ENCODE peak calls at places on chromosomes 12 and 14, in eight cellular contexts. Y, A, I, P, H, T, V and J are unnamed samples.
A peak's percentile ranks its signal among the peaks of the same experiment; 100 is the strongest.

GRCh38 chr12:48787791-48788521 is 933 bp downstream of the ADCY6 start:
- DNase-seq in Y (no peak), A (peak; percentile 46), I (no peak), P (no peak), H (no peak), T (no peak), V (no peak), J (no peak)

GRCh38 chr14:84237881-84238280 is 1292.1 kb upstream of the FLRT2 start:
- DNase-seq in Y (no peak), A (no peak), I (no peak), P (no peak), H (no peak), T (no peak), V (no peak), J (no peak)

GRCh38 chr12:795305-795704 is 42.9 kb downstream of the WNK1 start:
- DNase-seq in Y (no peak), A (no peak), I (no peak), P (no peak), H (no peak), T (no peak), V (no peak), J (no peak)

GRCh38 chr12:69007858-69008314 is 74.9 kb upstream of the CPM start:
- DNase-seq in Y (no peak), A (no peak), I (no peak), P (no peak), H (no peak), T (no peak), V (no peak), J (no peak)

GRCh38 chr14:57461777-57462320 is 31.8 kb downstream of the CCDC198 start:
- DNase-seq in Y (no peak), A (no peak), I (no peak), P (no peak), H (no peak), T (no peak), V (peak; percentile 1), J (no peak)

GRCh38 chr14:31457665-31458659 is 656 bp upstream of the DTD2 start:
- DNase-seq in Y (peak; percentile 93), A (no peak), I (no peak), P (no peak), H (no peak), T (no peak), V (no peak), J (no peak)

GRCh38 chr14:76922599-76922998 is 96.4 kb downstream of the LRRC74A start:
- DNase-seq in Y (no peak), A (no peak), I (no peak), P (no peak), H (peak; percentile 68), T (no peak), V (no peak), J (no peak)

GRCh38 chr12:106839343-106839742 is 64.9 kb downstream of the RIC8B start:
- DNase-seq in Y (no peak), A (no peak), I (no peak), P (peak; percentile 14), H (no peak), T (no peak), V (no peak), J (no peak)

GRCh38 chr12:115355301-115355700 is 671.3 kb upstream of the TBX3 start:
- DNase-seq in Y (no peak), A (no peak), I (no peak), P (no peak), H (no peak), T (no peak), V (no peak), J (no peak)

GRCh38 chr14:36438883-36439282 is 81.1 kb downstream of the NKX2-1 start:
- DNase-seq in Y (no peak), A (no peak), I (no peak), P (no peak), H (no peak), T (no peak), V (no peak), J (no peak)

GRCh38 chr12:18752947-18753346 is 15.0 kb downstream of the CAPZA3 start:
- DNase-seq in Y (no peak), A (no peak), I (no peak), P (no peak), H (peak; percentile 53), T (no peak), V (no peak), J (no peak)
- TF ChIP-seq REST in Y (no peak), A (no peak), I (no peak), P (no peak), H (no peak), T (no peak), V (no peak), J (no peak)

DNA sequence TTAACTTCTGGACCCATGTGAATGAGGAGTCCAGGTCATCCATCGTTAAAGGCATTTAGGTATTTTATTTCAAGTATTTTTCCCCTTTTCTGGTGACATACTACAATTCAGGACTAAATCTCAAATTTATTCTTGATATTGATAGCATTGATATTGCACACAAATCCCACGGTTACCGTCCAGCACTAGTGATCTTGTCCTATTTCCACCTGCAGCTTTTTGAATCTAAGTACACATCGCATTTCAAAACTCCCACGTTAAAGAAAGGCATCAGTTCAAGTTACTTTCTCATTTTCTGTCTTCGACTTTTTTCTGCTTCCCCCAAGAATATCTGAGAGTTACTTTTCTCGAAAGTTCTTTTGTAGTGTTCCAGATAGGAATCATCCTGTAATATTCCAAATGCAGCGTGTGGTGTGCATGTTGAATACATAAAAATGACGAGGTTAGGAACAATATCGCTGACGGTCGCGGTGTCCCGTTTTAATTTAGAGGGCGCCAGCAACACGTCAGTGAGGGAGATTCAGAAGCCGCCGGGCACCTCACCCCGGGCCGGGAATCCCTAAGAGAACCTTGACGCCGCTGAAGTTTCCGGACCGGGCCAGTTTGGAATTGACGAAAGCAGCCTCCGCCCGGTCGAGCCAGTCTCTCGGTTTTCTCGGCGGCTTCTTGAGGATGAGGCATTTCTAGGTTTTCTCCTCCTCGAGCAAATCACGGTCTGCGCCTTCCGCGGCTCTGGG is 569 bp upstream of the RGS6 start:
- DNase-seq in Y (no peak), A (peak; percentile 16), I (no peak), P (no peak), H (no peak), T (no peak), V (no peak), J (no peak)
- H3K4me3 ChIP-seq in Y (no peak overlapping the region), A (no peak overlapping the region), I (peak overlapping the region; percentile 23), P (no peak overlapping the region), H (peak overlapping the region; percentile 79), T (peak overlapping the region; percentile 47), V (no peak overlapping the region), J (no peak overlapping the region)

GRCh38 chr12:124856132-124856841 is 7.4 kb downstream of the SCARB1 start:
- DNase-seq in Y (no peak), A (no peak), I (no peak), P (no peak), H (peak; percentile 37), T (no peak), V (no peak), J (no peak)

GRCh38 chr12:124854637-124855184 is 9.0 kb downstream of the SCARB1 start:
- DNase-seq in Y (no peak), A (no peak), I (no peak), P (no peak), H (no peak), T (no peak), V (no peak), J (no peak)

GRCh38 chr12:124853781-124854636 is 9.7 kb downstream of the SCARB1 start:
- DNase-seq in Y (peak; percentile 60), A (no peak), I (no peak), P (no peak), H (no peak), T (no peak), V (no peak), J (no peak)

GRCh38 chr12:124856842-124857178 is 6.9 kb downstream of the SCARB1 start:
- DNase-seq in Y (no peak), A (no peak), I (no peak), P (no peak), H (no peak), T (no peak), V (no peak), J (no peak)

DNA sequence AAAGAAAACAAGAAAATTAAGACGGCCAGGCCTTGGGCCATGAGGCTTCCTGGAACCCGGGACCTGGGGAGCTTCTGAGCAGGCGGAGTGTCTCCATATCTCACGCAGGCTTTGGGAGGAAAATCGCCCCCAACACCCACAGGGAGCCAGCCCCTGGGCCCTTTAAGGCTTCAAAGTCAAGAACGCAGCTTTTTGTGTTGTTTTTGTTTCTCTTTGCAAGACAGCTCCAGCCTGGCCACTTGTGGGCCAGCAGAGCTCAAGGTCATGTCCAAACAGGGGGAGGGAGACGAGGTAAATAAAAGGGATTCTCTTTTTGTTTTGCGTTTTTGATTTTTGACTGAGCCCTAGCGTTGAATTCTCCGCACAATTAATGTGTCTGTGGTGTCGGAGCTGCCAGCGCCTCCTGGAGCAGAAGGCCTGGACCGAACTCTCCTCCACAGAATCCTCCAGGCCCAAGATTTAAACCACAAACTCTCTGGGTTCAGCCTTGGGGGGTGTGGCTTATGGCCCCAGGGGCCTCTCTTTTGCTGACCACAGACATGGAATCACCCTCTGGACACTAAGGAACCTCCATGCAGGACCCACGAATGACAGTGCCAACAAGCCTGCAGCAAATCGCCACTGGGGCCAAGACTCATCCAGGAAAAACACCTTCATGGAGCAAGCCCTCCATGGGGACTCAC is 8.2 kb downstream of the SCARB1 start:
- DNase-seq in Y (no peak), A (no peak), I (no peak), P (no peak), H (no peak), T (no peak), V (no peak), J (no peak)
- TF ChIP-seq POLR2AphosphoS5 in Y (no peak), A (no peak), I (no peak), P (no peak), H (no peak), T (no peak), V (no peak), J (no peak)

GRCh38 chr12:3123729-3124128 is 46.5 kb downstream of the TSPAN9 start:
- DNase-seq in Y (no peak), A (no peak), I (no peak), P (no peak), H (no peak), T (no peak), V (no peak), J (no peak)

GRCh38 chr12:3122841-3123678 is 45.9 kb downstream of the TSPAN9 start:
- DNase-seq in Y (no peak), A (peak; percentile 74), I (no peak), P (no peak), H (peak; percentile 47), T (no peak), V (no peak), J (no peak)

GRCh38 chr12:3124917-3125316 is 47.7 kb downstream of the TSPAN9 start:
- DNase-seq in Y (no peak), A (no peak), I (no peak), P (no peak), H (no peak), T (no peak), V (no peak), J (no peak)

GRCh38 chr12:3127832-3128231 is 50.7 kb downstream of the TSPAN9 start:
- DNase-seq in Y (no peak), A (no peak), I (no peak), P (no peak), H (no peak), T (no peak), V (no peak), J (no peak)

DNA sequence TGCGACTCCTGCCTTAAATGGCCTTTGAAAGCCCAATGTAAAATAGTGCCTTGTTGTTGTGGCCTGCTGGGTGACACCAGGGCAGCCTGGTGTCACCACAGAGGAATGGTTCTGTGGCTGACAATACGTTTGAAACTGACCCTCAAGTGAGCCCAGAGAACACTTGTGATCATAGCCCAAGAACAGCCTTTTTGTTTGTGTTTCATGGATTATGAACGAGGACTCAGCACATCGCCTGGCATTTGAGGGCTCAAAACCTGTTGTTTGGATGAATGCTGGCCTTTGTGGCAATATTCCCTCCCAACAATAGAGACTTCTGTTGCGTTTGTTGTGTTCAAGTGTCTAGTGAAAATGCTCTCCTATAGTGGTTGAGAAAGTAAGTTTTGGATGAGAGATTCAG is 48.5 kb downstream of the TSPAN9 start:
- DNase-seq in Y (no peak), A (no peak), I (no peak), P (no peak), H (no peak), T (no peak), V (no peak), J (no peak)
- TF ChIP-seq REST in Y (no peak), A (no peak), I (no peak), P (no peak), H (no peak), T (no peak), V (no peak), J (no peak)